ENCODE peak calls at places on chromosomes 7 and 10, in ten cellular contexts. One of them, this sample, is unnamed.

GRCh38 chr10:13351340-13351915 is 3.3 kb upstream of the SEPHS1 start:
- DNase-seq in mammary epithelial cell: no peak
- DNase-seq in heart right ventricle: no peak
- DNase-seq in CD8-positive, alpha-beta T cell: peak; percentile 41
- DNase-seq in lower lobe of right lung: no peak
- DNase-seq in stomach: no peak
- DNase-seq in GM23248: no peak
- DNase-seq in Peyer's patch: peak; percentile 20
- DNase-seq in HCT116: no peak
- DNase-seq in heart left ventricle: no peak
- DNase-seq in this sample: no peak

GRCh38 chr7:100489824-100490223 is 6.1 kb downstream of the NYAP1 start:
- DNase-seq in GM23248: peak; percentile 85
- DNase-seq in heart left ventricle: peak; percentile 32
- DNase-seq in Peyer's patch: no peak
- DNase-seq in heart right ventricle: no peak
- DNase-seq in HCT116: no peak
- DNase-seq in mammary epithelial cell: peak; percentile 44
- DNase-seq in lower lobe of right lung: no peak
- DNase-seq in stomach: peak; percentile 38
- DNase-seq in CD8-positive, alpha-beta T cell: no peak
- DNase-seq in this sample: no peak

GRCh38 chr10:43200538-43201390 is 62.5 kb downstream of the CSGALNACT2 start:
- DNase-seq in lower lobe of right lung: peak; percentile 40
- DNase-seq in stomach: peak; percentile 17
- DNase-seq in mammary epithelial cell: no peak
- DNase-seq in heart left ventricle: no peak
- DNase-seq in Peyer's patch: peak; percentile 9
- DNase-seq in CD8-positive, alpha-beta T cell: no peak
- DNase-seq in HCT116: no peak
- DNase-seq in heart right ventricle: no peak
- DNase-seq in GM23248: no peak
- DNase-seq in this sample: no peak

GRCh38 chr7:84939442-84939841 is 247.4 kb downstream of the SEMA3D start:
- DNase-seq in heart right ventricle: no peak
- DNase-seq in heart left ventricle: no peak
- DNase-seq in HCT116: no peak
- DNase-seq in mammary epithelial cell: no peak
- DNase-seq in GM23248: no peak
- DNase-seq in CD8-positive, alpha-beta T cell: no peak
- DNase-seq in lower lobe of right lung: no peak
- DNase-seq in stomach: no peak
- DNase-seq in Peyer's patch: no peak
- DNase-seq in this sample: no peak

GRCh38 chr10:59229451-59229850 is 53.0 kb downstream of the PHYHIPL start:
- DNase-seq in HCT116: no peak
- DNase-seq in stomach: no peak
- DNase-seq in Peyer's patch: no peak
- DNase-seq in lower lobe of right lung: no peak
- DNase-seq in CD8-positive, alpha-beta T cell: no peak
- DNase-seq in heart right ventricle: no peak
- DNase-seq in heart left ventricle: no peak
- DNase-seq in mammary epithelial cell: no peak
- DNase-seq in GM23248: peak; percentile 39
- DNase-seq in this sample: no peak

GRCh38 chr10:86798030-86798429 is 41.6 kb downstream of the BMPR1A start:
- DNase-seq in lower lobe of right lung: no peak
- DNase-seq in heart right ventricle: no peak
- DNase-seq in Peyer's patch: no peak
- DNase-seq in GM23248: peak; percentile 68
- DNase-seq in mammary epithelial cell: no peak
- DNase-seq in stomach: no peak
- DNase-seq in HCT116: no peak
- DNase-seq in heart left ventricle: no peak
- DNase-seq in CD8-positive, alpha-beta T cell: no peak
- DNase-seq in this sample: no peak

GRCh38 chr10:119031496-119032059 is 2.1 kb downstream of the NANOS1 start:
- DNase-seq in heart right ventricle: no peak
- DNase-seq in mammary epithelial cell: no peak
- DNase-seq in HCT116: no peak
- DNase-seq in Peyer's patch: no peak
- DNase-seq in heart left ventricle: no peak
- DNase-seq in CD8-positive, alpha-beta T cell: no peak
- DNase-seq in stomach: no peak
- DNase-seq in GM23248: no peak
- DNase-seq in lower lobe of right lung: no peak
- DNase-seq in this sample: no peak

GRCh38 chr7:92994889-92995288 is 122.9 kb downstream of the SAMD9 start:
- DNase-seq in stomach: no peak
- DNase-seq in GM23248: no peak
- DNase-seq in heart right ventricle: no peak
- DNase-seq in mammary epithelial cell: no peak
- DNase-seq in CD8-positive, alpha-beta T cell: no peak
- DNase-seq in Peyer's patch: no peak
- DNase-seq in lower lobe of right lung: no peak
- DNase-seq in HCT116: no peak
- DNase-seq in heart left ventricle: no peak
- DNase-seq in this sample: no peak

GRCh38 chr10:5906651-5907050 is 16.6 kb downstream of the FBH1 start:
- DNase-seq in Peyer's patch: no peak
- DNase-seq in GM23248: peak; percentile 14
- DNase-seq in lower lobe of right lung: no peak
- DNase-seq in heart left ventricle: no peak
- DNase-seq in HCT116: no peak
- DNase-seq in heart right ventricle: no peak
- DNase-seq in stomach: no peak
- DNase-seq in CD8-positive, alpha-beta T cell: no peak
- DNase-seq in mammary epithelial cell: peak; percentile 45
- DNase-seq in this sample: no peak

GRCh38 chr10:5913736-5914135 is 23.7 kb downstream of the FBH1 start:
- DNase-seq in Peyer's patch: no peak
- DNase-seq in HCT116: no peak
- DNase-seq in lower lobe of right lung: no peak
- DNase-seq in heart right ventricle: no peak
- DNase-seq in stomach: no peak
- DNase-seq in GM23248: no peak
- DNase-seq in mammary epithelial cell: no peak
- DNase-seq in heart left ventricle: no peak
- DNase-seq in CD8-positive, alpha-beta T cell: no peak
- DNase-seq in this sample: no peak

GRCh38 chr10:5911670-5912069 is 21.6 kb downstream of the FBH1 start:
- DNase-seq in heart left ventricle: no peak
- DNase-seq in stomach: no peak
- DNase-seq in mammary epithelial cell: no peak
- DNase-seq in CD8-positive, alpha-beta T cell: no peak
- DNase-seq in HCT116: no peak
- DNase-seq in heart right ventricle: no peak
- DNase-seq in Peyer's patch: no peak
- DNase-seq in GM23248: no peak
- DNase-seq in lower lobe of right lung: no peak
- DNase-seq in this sample: no peak

GRCh38 chr10:5905854-5906507 is 15.9 kb downstream of the FBH1 start:
- DNase-seq in lower lobe of right lung: no peak
- DNase-seq in stomach: peak; percentile 28
- DNase-seq in GM23248: no peak
- DNase-seq in HCT116: no peak
- DNase-seq in Peyer's patch: no peak
- DNase-seq in heart right ventricle: peak; percentile 58
- DNase-seq in mammary epithelial cell: no peak
- DNase-seq in heart left ventricle: peak; percentile 49
- DNase-seq in CD8-positive, alpha-beta T cell: no peak
- DNase-seq in this sample: peak; percentile 30

DNA sequence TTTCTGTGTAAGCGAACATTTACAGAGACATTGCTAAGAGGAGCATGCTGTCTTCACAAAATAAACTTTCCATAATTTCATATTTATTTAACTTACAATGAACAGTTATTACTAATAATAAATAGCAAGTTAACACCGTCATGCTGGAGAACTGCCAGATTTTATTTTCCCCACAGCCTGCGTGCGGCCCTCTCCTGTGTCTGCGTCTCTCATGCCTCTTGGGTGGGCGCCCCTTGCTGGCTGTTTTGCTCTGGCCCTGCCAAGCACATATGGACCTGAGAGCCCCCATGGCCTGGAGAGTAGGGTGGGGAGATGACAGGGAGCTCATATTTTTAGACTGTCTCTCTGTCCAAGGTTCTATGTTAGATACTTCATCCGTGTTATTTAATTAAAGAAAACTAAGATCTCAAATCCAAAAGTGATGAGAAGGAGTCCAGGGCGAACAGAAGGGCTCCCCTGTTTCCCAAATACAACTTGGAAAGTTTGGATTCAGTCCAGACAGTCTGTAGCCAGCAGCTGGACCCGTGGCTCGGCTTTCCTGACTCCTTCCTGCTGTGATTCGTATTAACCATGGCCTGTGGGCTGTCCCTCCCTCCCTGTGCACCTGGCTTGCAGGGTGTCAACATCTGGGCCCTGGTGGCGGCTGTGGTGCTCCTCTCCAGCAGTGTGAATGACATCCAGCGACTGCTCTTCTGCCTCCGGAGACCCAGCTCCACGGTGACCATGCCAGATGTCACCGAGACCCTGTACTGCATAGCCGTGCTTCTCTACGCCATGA is 20.5 kb downstream of the FBH1 start:
- DNase-seq in GM23248: no peak
- DNase-seq in heart right ventricle: no peak
- DNase-seq in mammary epithelial cell: no peak
- DNase-seq in heart left ventricle: no peak
- DNase-seq in stomach: no peak
- DNase-seq in CD8-positive, alpha-beta T cell: no peak
- DNase-seq in lower lobe of right lung: no peak
- DNase-seq in Peyer's patch: no peak
- DNase-seq in HCT116: no peak
- DNase-seq in this sample: no peak
- H3K36me3 ChIP-seq in GM23248: peaks cover 34% of the 10 kb centered on the region
- H3K36me3 ChIP-seq in heart right ventricle: peaks cover 95% of the 10 kb centered on the region
- H3K36me3 ChIP-seq in mammary epithelial cell: peaks cover 17% of the 10 kb centered on the region
- H3K36me3 ChIP-seq in heart left ventricle: peaks cover 84% of the 10 kb centered on the region
- H3K36me3 ChIP-seq in stomach: peaks cover 89% of the 10 kb centered on the region
- H3K36me3 ChIP-seq in CD8-positive, alpha-beta T cell: peaks cover 65% of the 10 kb centered on the region
- H3K36me3 ChIP-seq in lower lobe of right lung: peaks cover 84% of the 10 kb centered on the region
- H3K36me3 ChIP-seq in Peyer's patch: peaks cover 82% of the 10 kb centered on the region
- H3K36me3 ChIP-seq in HCT116: peaks cover 46% of the 10 kb centered on the region
- H3K36me3 ChIP-seq in this sample: peaks cover 66% of the 10 kb centered on the region

DNA sequence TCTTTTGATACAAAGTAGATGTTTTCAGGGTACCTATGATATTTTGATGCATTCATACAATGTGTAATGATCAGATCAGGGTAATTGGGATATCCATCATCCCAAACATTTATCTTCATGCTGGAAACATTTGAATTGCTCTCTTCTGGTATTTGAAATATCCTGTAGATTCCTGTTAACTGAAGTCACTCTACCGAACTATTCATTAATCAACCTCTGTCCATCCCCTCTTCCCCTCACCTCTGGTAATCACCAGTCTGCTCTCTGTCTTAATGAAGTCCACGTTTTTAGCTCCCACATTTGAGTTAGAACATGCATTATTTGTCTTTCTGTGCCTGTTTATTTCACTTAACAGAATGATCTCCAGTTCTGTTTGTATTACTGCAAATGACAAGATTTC is 11.3 kb downstream of the MTG1 start:
- DNase-seq in mammary epithelial cell: no peak
- DNase-seq in HCT116: no peak
- DNase-seq in GM23248: peak; percentile 38
- DNase-seq in CD8-positive, alpha-beta T cell: no peak
- DNase-seq in heart left ventricle: no peak
- DNase-seq in lower lobe of right lung: no peak
- DNase-seq in Peyer's patch: no peak
- DNase-seq in stomach: no peak
- DNase-seq in heart right ventricle: no peak
- DNase-seq in this sample: no peak
- H3K36me3 ChIP-seq in mammary epithelial cell: peaks cover 3% of the 10 kb centered on the region
- H3K36me3 ChIP-seq in HCT116: no peaks in the 10 kb centered on the region
- H3K36me3 ChIP-seq in GM23248: peaks cover 21% of the 10 kb centered on the region
- H3K36me3 ChIP-seq in CD8-positive, alpha-beta T cell: peaks cover 9% of the 10 kb centered on the region
- H3K36me3 ChIP-seq in heart left ventricle: peaks cover 89% of the 10 kb centered on the region
- H3K36me3 ChIP-seq in lower lobe of right lung: peaks cover 76% of the 10 kb centered on the region
- H3K36me3 ChIP-seq in Peyer's patch: peaks cover 69% of the 10 kb centered on the region
- H3K36me3 ChIP-seq in stomach: peaks cover 99% of the 10 kb centered on the region
- H3K36me3 ChIP-seq in heart right ventricle: peaks cover 96% of the 10 kb centered on the region
- H3K36me3 ChIP-seq in this sample: peaks cover 46% of the 10 kb centered on the region

GRCh38 chr10:23435378-23435777 is 3.5 kb upstream of the OTUD1 start:
- DNase-seq in HCT116: no peak
- DNase-seq in CD8-positive, alpha-beta T cell: no peak
- DNase-seq in GM23248: no peak
- DNase-seq in lower lobe of right lung: no peak
- DNase-seq in stomach: no peak
- DNase-seq in heart left ventricle: no peak
- DNase-seq in Peyer's patch: no peak
- DNase-seq in mammary epithelial cell: no peak
- DNase-seq in heart right ventricle: no peak
- DNase-seq in this sample: no peak

GRCh38 chr10:23439920-23440875 is 1.3 kb downstream of the OTUD1 start:
- DNase-seq in stomach: peak; percentile 31
- DNase-seq in HCT116: no peak
- DNase-seq in heart right ventricle: peak; percentile 18
- DNase-seq in Peyer's patch: peak; percentile 30
- DNase-seq in GM23248: peak; percentile 85
- DNase-seq in mammary epithelial cell: peak; percentile 53
- DNase-seq in lower lobe of right lung: peak; percentile 69
- DNase-seq in heart left ventricle: peak; percentile 40
- DNase-seq in CD8-positive, alpha-beta T cell: peak; percentile 27
- DNase-seq in this sample: peak; percentile 35

GRCh38 chr10:23439452-23439919 is 611 bp downstream of the OTUD1 start:
- DNase-seq in Peyer's patch: peak; percentile 50
- DNase-seq in heart right ventricle: no peak
- DNase-seq in CD8-positive, alpha-beta T cell: no peak
- DNase-seq in stomach: no peak
- DNase-seq in heart left ventricle: no peak
- DNase-seq in GM23248: peak; percentile 61
- DNase-seq in mammary epithelial cell: no peak
- DNase-seq in HCT116: no peak
- DNase-seq in lower lobe of right lung: no peak
- DNase-seq in this sample: no peak

GRCh38 chr10:23437987-23438546 is 808 bp upstream of the OTUD1 start:
- DNase-seq in heart left ventricle: no peak
- DNase-seq in CD8-positive, alpha-beta T cell: no peak
- DNase-seq in HCT116: no peak
- DNase-seq in GM23248: no peak
- DNase-seq in lower lobe of right lung: no peak
- DNase-seq in stomach: no peak
- DNase-seq in mammary epithelial cell: no peak
- DNase-seq in heart right ventricle: peak; percentile 9
- DNase-seq in Peyer's patch: no peak
- DNase-seq in this sample: no peak

DNA sequence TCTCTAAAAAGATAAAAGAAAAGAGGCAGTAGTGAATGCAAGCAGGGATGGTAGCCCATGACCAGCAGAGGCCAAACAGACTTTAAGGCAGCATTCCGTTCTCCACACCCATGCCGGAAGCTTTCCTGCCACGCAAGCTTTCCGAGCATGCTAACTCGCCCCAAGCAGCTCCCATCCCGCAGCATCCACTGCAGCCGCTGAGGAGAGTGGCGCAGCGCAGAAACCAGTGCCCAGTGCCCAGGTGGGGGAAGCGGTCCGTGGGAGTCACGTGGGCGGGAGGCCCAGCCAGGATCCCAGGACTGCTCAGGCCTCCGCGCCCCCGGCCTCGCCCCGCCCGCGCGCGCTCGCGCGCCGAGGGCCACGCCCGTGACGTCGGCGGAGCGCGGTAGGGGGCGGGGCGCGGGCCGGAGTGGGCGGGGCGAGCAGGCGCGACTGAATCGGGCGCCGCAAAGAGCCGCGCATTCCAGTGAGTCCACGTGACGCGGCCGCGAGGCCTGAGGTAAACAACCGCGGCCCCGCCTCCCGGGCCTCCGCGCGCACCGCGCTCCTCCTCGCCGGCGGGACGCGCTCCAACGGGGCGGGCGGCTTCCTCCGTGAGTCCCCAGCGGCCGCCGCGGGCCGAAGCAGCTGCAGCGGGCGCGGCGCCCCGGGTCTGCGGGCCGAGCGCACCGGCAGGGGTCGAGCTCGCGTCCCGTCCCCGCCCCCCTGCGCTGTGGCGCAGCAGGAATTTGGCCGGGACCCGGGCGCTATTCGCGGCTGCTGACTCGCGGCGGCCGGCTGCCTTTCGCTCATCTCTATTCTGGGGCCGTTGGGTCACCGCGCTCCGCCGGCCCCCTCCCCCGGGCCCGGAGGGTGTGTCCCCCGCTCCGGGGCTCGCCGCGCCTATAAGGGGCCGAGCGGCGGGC is at the start of gene OTUD1:
- DNase-seq in Peyer's patch: peak; percentile 96
- DNase-seq in mammary epithelial cell: peak; percentile 89
- DNase-seq in heart right ventricle: peak; percentile 95
- DNase-seq in GM23248: peak; percentile 99
- DNase-seq in heart left ventricle: peak; percentile 97
- DNase-seq in lower lobe of right lung: peak; percentile 99
- DNase-seq in CD8-positive, alpha-beta T cell: peak; percentile 93
- DNase-seq in HCT116: peak; percentile 67
- DNase-seq in stomach: peak; percentile 98
- DNase-seq in this sample: peak; percentile 96
- H3K36me3 ChIP-seq in Peyer's patch: peaks cover 8% of the 10 kb centered on the region
- H3K36me3 ChIP-seq in mammary epithelial cell: no peaks in the 10 kb centered on the region
- H3K36me3 ChIP-seq in heart right ventricle: peaks cover 11% of the 10 kb centered on the region
- H3K36me3 ChIP-seq in GM23248: no peaks in the 10 kb centered on the region
- H3K36me3 ChIP-seq in heart left ventricle: peaks cover 13% of the 10 kb centered on the region
- H3K36me3 ChIP-seq in lower lobe of right lung: no peaks in the 10 kb centered on the region
- H3K36me3 ChIP-seq in CD8-positive, alpha-beta T cell: no peaks in the 10 kb centered on the region
- H3K36me3 ChIP-seq in HCT116: no peaks in the 10 kb centered on the region
- H3K36me3 ChIP-seq in stomach: no peaks in the 10 kb centered on the region
- H3K36me3 ChIP-seq in this sample: no peaks in the 10 kb centered on the region

DNA sequence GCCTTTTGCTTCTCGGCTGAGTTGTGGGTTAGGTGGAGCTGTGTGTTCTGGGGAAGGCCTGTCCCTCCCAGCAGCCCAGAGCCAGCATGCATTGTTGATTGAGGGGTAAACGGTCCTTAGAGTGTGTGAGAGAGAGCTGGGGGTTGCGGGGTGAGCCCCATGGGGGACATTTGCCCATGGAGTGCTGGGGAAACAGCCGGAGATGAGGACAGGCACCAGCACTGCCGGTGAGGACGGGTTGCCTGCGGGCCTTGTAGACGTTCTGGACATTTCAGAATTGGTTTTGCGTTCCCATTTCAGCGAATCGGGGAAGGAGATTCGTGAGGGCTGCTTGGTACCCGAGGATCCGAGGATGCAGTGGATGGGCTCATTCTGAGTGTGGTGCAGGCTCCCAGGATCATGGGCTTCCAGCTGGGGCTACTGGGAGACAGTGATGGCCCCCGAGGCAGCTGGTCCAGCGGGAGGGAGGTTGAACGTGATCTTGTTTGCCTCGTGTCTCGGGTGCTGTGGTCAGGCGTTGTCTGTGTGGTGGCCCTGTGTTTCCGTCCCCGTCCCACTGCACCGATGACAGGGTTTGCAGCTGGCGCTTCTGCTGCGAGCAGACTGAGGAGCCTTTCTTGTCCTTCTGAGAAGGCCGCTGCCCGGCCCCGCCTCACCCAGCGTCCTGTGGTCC is 113.9 kb downstream of the CYTH3 start:
- DNase-seq in mammary epithelial cell: no peak
- DNase-seq in lower lobe of right lung: peak; percentile 16
- DNase-seq in Peyer's patch: no peak
- DNase-seq in CD8-positive, alpha-beta T cell: no peak
- DNase-seq in heart left ventricle: no peak
- DNase-seq in heart right ventricle: no peak
- DNase-seq in stomach: no peak
- DNase-seq in HCT116: no peak
- DNase-seq in GM23248: no peak
- DNase-seq in this sample: no peak
- H3K36me3 ChIP-seq in mammary epithelial cell: peaks cover 10% of the 10 kb centered on the region
- H3K36me3 ChIP-seq in lower lobe of right lung: peaks cover 86% of the 10 kb centered on the region
- H3K36me3 ChIP-seq in Peyer's patch: peaks cover 90% of the 10 kb centered on the region
- H3K36me3 ChIP-seq in CD8-positive, alpha-beta T cell: peaks cover 15% of the 10 kb centered on the region
- H3K36me3 ChIP-seq in heart left ventricle: peaks cover 79% of the 10 kb centered on the region
- H3K36me3 ChIP-seq in heart right ventricle: peaks cover 89% of the 10 kb centered on the region
- H3K36me3 ChIP-seq in stomach: peaks cover 99% of the 10 kb centered on the region
- H3K36me3 ChIP-seq in HCT116: peaks cover 18% of the 10 kb centered on the region
- H3K36me3 ChIP-seq in GM23248: peaks cover 18% of the 10 kb centered on the region
- H3K36me3 ChIP-seq in this sample: peaks cover 27% of the 10 kb centered on the region

This sample was measured in transverse colon.